ENCODE peak calls at places on chromosomes 11 and 22, in eight cellular contexts. E, H, X, W, J, K, C and U are unnamed samples.

GRCh38 chr22:37546436-37547248 is 13.6 kb upstream of the CDC42EP1 start:
- DNase-seq in X (no peak), C (peak), E (no peak), K (no peak), H (no peak), W (no peak), J (peak), U (no peak)

GRCh38 chr11:36791957-36792356 is 193.9 kb upstream of the RAG2 start:
- DNase-seq in E (no peak), X (no peak), J (no peak), K (no peak), W (no peak), C (no peak), H (no peak), U (no peak)

GRCh38 chr11:86063536-86063935 is 5.3 kb downstream of the PICALM start:
- DNase-seq in H (no peak), X (no peak), W (no peak), C (no peak), J (no peak), K (no peak), E (no peak), U (no peak)

GRCh38 chr11:26931248-26931631 is 62.7 kb upstream of the FIBIN start:
- DNase-seq in K (no peak), X (no peak), C (peak), H (no peak), J (peak), W (no peak), E (no peak), U (no peak)

GRCh38 chr11:117986981-117987495 is 844 bp downstream of the IL10RA start:
- DNase-seq in J (no peak), E (no peak), C (no peak), H (no peak), X (peak), W (no peak), K (no peak), U (no peak)

GRCh38 chr11:115241899-115242298 is 262.3 kb downstream of the CADM1 start:
- DNase-seq in C (no peak), J (no peak), X (no peak), E (no peak), W (no peak), K (no peak), H (no peak), U (no peak)

GRCh38 chr11:60988658-60989057 is 17.2 kb downstream of the CD6 start:
- DNase-seq in H (no peak), X (no peak), J (no peak), W (no peak), C (no peak), K (no peak), E (no peak), U (no peak)

GRCh38 chr11:65111537-65112225 is at the start of gene TM7SF2:
- DNase-seq in W (peak), H (peak), C (peak), X (peak), K (peak), E (peak), J (peak), U (peak)

GRCh38 chr11:96391698-96392307 is 2.0 kb downstream of the JRKL start:
- DNase-seq in W (no peak), X (no peak), K (no peak), C (no peak), E (no peak), H (no peak), J (peak), U (no peak)